ENCODE peak calls at places on chromosomes 12 and 14, in eight cellular contexts. O is NCI-H82; M is effector memory CD4-positive, alpha-beta T cell; C is Caco-2; H is kidney tubule cell; L is stimulated activated CD4-positive, alpha-beta T cell treated with anti-CD3 and anti-CD28 coated beads, Interleukin-12 subunit alpha, Interleukin-12 subunit beta, amount 100 ng/mL, for 24 hours; N is AML-193; Q is HS-5. Y is an unnamed sample.

GRCh38 chr14:54806616-54807015 is 96.0 kb downstream of the GCH1 start:
- DNase-seq in H (no peak), M (no peak), C (no peak), N (no peak), Q (no peak), O (no peak), L (no peak), Y (no peak)

GRCh38 chr12:91896725-91897515 is 248.7 kb downstream of the BTG1 start:
- DNase-seq in M (no peak), C (no peak), L (no peak), Q (no peak), O (no peak), H (no peak), N (no peak), Y (no peak)

GRCh38 chr12:2877959-2878732 is 1.1 kb downstream of the RHNO1 start:
- DNase-seq in O (peak), N (peak), Q (no peak), H (peak), L (no peak), M (no peak), C (no peak), Y (no peak)

GRCh38 chr14:24013654-24014514 is 25.2 kb downstream of the DHRS4L2 start:
- DNase-seq in L (no peak), C (peak), O (peak), Q (peak), M (peak), H (peak), N (peak), Y (no peak)

GRCh38 chr12:11711675-11712327 is 62.3 kb downstream of the ETV6 start:
- DNase-seq in L (no peak), H (no peak), O (no peak), N (no peak), C (no peak), Q (no peak), M (no peak), Y (no peak)

GRCh38 chr12:130832561-130833209 is 6.4 kb downstream of the STX2 start:
- DNase-seq in H (peak), N (peak), M (no peak), C (peak), Q (no peak), O (peak), L (no peak), Y (no peak)

GRCh38 chr14:91599966-91600365 is 89.9 kb upstream of the PPP4R3A start:
- DNase-seq in C (no peak), O (no peak), Q (no peak), N (no peak), L (no peak), M (no peak), H (no peak), Y (no peak)

GRCh38 chr14:87199371-87199770 is 793.6 kb downstream of the GALC start:
- DNase-seq in C (no peak), H (no peak), L (no peak), N (no peak), O (no peak), M (no peak), Q (no peak), Y (no peak)

GRCh38 chr12:121532503-121533390 is 48.1 kb downstream of the KDM2B start:
- DNase-seq in C (no peak), H (no peak), N (no peak), M (no peak), Q (no peak), O (no peak), L (no peak), Y (no peak)

GRCh38 chr12:77746108-77746507 is 84.6 kb upstream of the NAV3 start:
- DNase-seq in H (peak), M (no peak), L (no peak), O (peak), N (no peak), C (no peak), Q (no peak), Y (no peak)

GRCh38 chr12:72272731-72273498 is 745 bp downstream of the TRHDE start:
- DNase-seq in N (no peak), Q (no peak), L (no peak), O (peak), C (no peak), H (peak), M (no peak), Y (no peak)

GRCh38 chr14:73785336-73785833 is 66.2 kb upstream of the PTGR2 start:
- DNase-seq in M (no peak), N (no peak), O (peak), Q (no peak), L (no peak), H (peak), C (no peak), Y (no peak)

GRCh38 chr12:115305867-115306266 is 621.9 kb upstream of the TBX3 start:
- DNase-seq in O (no peak), L (no peak), H (no peak), C (no peak), M (no peak), N (no peak), Q (no peak), Y (no peak)

GRCh38 chr14:61616524-61617185 is 78.7 kb upstream of the HIF1A start:
- DNase-seq in M (no peak), Q (no peak), L (no peak), C (no peak), H (peak), O (no peak), N (no peak), Y (no peak)

GRCh38 chr12:25186038-25186787 is 8.7 kb downstream of the DNAI7 start:
- DNase-seq in H (no peak), N (no peak), C (no peak), Q (no peak), L (no peak), O (no peak), M (no peak), Y (no peak)

GRCh38 chr12:3523058-3523457 is 32.1 kb downstream of the PRMT8 start:
- DNase-seq in L (no peak), H (no peak), C (no peak), N (no peak), O (no peak), M (no peak), Q (peak), Y (no peak)

GRCh38 chr14:51236314-51236713 is 3.7 kb upstream of the TMX1 start:
- DNase-seq in M (no peak), Q (no peak), H (peak), N (peak), L (no peak), C (no peak), O (no peak), Y (no peak)

GRCh38 chr12:119940881-119941280 is 48.2 kb upstream of the BICDL1 start:
- DNase-seq in Q (peak), C (no peak), O (no peak), M (no peak), H (peak), L (no peak), N (no peak), Y (no peak)

GRCh38 chr12:87127272-87127671 is 871.1 kb upstream of the MGAT4C start:
- DNase-seq in M (no peak), O (no peak), H (no peak), L (no peak), C (no peak), Q (peak), N (no peak), Y (no peak)

GRCh38 chr12:106956048-106956935 is 585 bp downstream of the TMEM263 start:
- DNase-seq in N (peak), M (peak), O (peak), C (peak), L (peak), H (peak), Q (no peak), Y (no peak)

GRCh38 chr12:70487440-70487839 is 121.3 kb downstream of the KCNMB4 start:
- DNase-seq in C (no peak), L (no peak), N (no peak), M (no peak), H (no peak), Q (no peak), O (no peak), Y (no peak)

GRCh38 chr12:123490089-123490488 is 32.1 kb downstream of the SNRNP35 start:
- DNase-seq in L (no peak), H (no peak), C (peak), Q (no peak), M (no peak), N (no peak), O (no peak), Y (no peak)

GRCh38 chr12:120630139-120630895 is 10.1 kb upstream of the CABP1 start:
- DNase-seq in L (no peak), H (peak), O (peak), C (no peak), N (no peak), Q (no peak), M (no peak), Y (no peak)

GRCh38 chr12:121033625-121034349 is 5.3 kb downstream of the OASL start:
- DNase-seq in H (peak), O (no peak), L (peak), M (peak), Q (peak), N (no peak), C (no peak), Y (no peak)

GRCh38 chr12:96347130-96347699 is 53.0 kb downstream of the CDK17 start:
- DNase-seq in L (no peak), C (no peak), H (peak), Q (no peak), O (no peak), N (no peak), M (no peak), Y (no peak)

GRCh38 chr12:113537751-113538087 is 66.0 kb upstream of the LHX5 start:
- DNase-seq in C (no peak), O (no peak), M (no peak), Q (no peak), H (peak), N (no peak), L (no peak), Y (no peak)

GRCh38 chr14:59262717-59263469 is 74.4 kb downstream of the DAAM1 start:
- DNase-seq in L (no peak), H (no peak), Q (no peak), M (no peak), N (no peak), O (no peak), C (peak), Y (no peak)

GRCh38 chr14:51304956-51305355 is 64.9 kb downstream of the TMX1 start:
- DNase-seq in Q (peak), C (no peak), H (peak), O (no peak), N (no peak), M (no peak), L (no peak), Y (no peak)

GRCh38 chr12:100450726-100451125 is 22.9 kb upstream of the NR1H4 start:
- DNase-seq in N (no peak), M (no peak), L (no peak), H (peak), Q (no peak), C (no peak), O (no peak), Y (no peak)

GRCh38 chr14:37618498-37619041 is 23.1 kb downstream of the TTC6 start:
- DNase-seq in L (no peak), O (no peak), M (no peak), Q (no peak), C (no peak), N (no peak), H (no peak), Y (no peak)

GRCh38 chr14:33271216-33271615 is 332.5 kb downstream of the NPAS3 start:
- DNase-seq in Q (no peak), O (no peak), L (no peak), N (no peak), M (no peak), C (no peak), H (peak), Y (no peak)

GRCh38 chr12:109934026-109934425 is 34.0 kb downstream of the TCHP start:
- DNase-seq in Q (no peak), H (peak), O (peak), C (peak), M (no peak), N (no peak), L (no peak), Y (no peak)

GRCh38 chr14:59060841-59061240 is 127.6 kb upstream of the DAAM1 start:
- DNase-seq in M (no peak), Q (no peak), N (no peak), C (no peak), O (no peak), H (peak), L (no peak), Y (no peak)

GRCh38 chr12:65300679-65301349 is 22.3 kb downstream of the MSRB3 start:
- DNase-seq in M (no peak), C (peak), H (peak), O (peak), Q (no peak), N (no peak), L (no peak), Y (no peak)

GRCh38 chr12:1518763-1519516 is 75.4 kb downstream of the FBXL14 start:
- DNase-seq in L (no peak), N (no peak), O (no peak), C (no peak), H (peak), M (no peak), Q (peak), Y (no peak)

GRCh38 chr12:31832740-31833540 is 104.1 kb upstream of the AMN1 start:
- DNase-seq in C (no peak), Q (no peak), N (peak), O (no peak), L (peak), M (peak), H (no peak), Y (no peak)

GRCh38 chr14:38016497-38016896 is 191.2 kb upstream of the SSTR1 start:
- DNase-seq in C (peak), Q (no peak), M (no peak), L (no peak), H (no peak), N (no peak), O (peak), Y (no peak)

GRCh38 chr14:46580941-46581671 is 70.5 kb downstream of the RPL10L start:
- DNase-seq in Q (peak), L (no peak), N (peak), M (no peak), O (peak), C (peak), H (peak), Y (no peak)

GRCh38 chr14:76305474-76305826 is 70.5 kb upstream of the ESRRB start:
- DNase-seq in C (no peak), M (no peak), Q (no peak), O (no peak), H (no peak), L (no peak), N (no peak), Y (no peak)